ENCODE peak calls at places on chromosomes 5 and 9, in five cellular contexts. One of them, this sample, is unnamed.

GRCh38 chr5:37771731-37772130 is 68.1 kb downstream of the GDNF start:
- DNase-seq in CD8-positive, alpha-beta T cell: no peak
- DNase-seq in ovary: no peak
- DNase-seq in CD4-positive, CD25-positive, alpha-beta regulatory T cell: no peak
- DNase-seq in hepatocyte: no peak
- DNase-seq in this sample: no peak

GRCh38 chr5:127849436-127849835 is 146.2 kb downstream of the CCDC192 start:
- DNase-seq in hepatocyte: no peak
- DNase-seq in CD8-positive, alpha-beta T cell: no peak
- DNase-seq in CD4-positive, CD25-positive, alpha-beta regulatory T cell: no peak
- DNase-seq in ovary: no peak
- DNase-seq in this sample: no peak

GRCh38 chr9:127360205-127360604 is 36.8 kb upstream of the SLC2A8 start:
- DNase-seq in ovary: no peak
- DNase-seq in CD4-positive, CD25-positive, alpha-beta regulatory T cell: no peak
- DNase-seq in hepatocyte: no peak
- DNase-seq in CD8-positive, alpha-beta T cell: no peak
- DNase-seq in this sample: no peak

GRCh38 chr9:71672573-71672972 is 95.7 kb downstream of the CEMIP2 start:
- DNase-seq in ovary: no peak
- DNase-seq in CD4-positive, CD25-positive, alpha-beta regulatory T cell: no peak
- DNase-seq in CD8-positive, alpha-beta T cell: no peak
- DNase-seq in hepatocyte: no peak
- DNase-seq in this sample: no peak

GRCh38 chr5:93894471-93895354 is 153.3 kb upstream of the POU5F2 start:
- DNase-seq in hepatocyte: peak; percentile 6
- DNase-seq in CD4-positive, CD25-positive, alpha-beta regulatory T cell: no peak
- DNase-seq in CD8-positive, alpha-beta T cell: no peak
- DNase-seq in ovary: no peak
- DNase-seq in this sample: peak; percentile 78

GRCh38 chr5:110840347-110840960 is 101.6 kb downstream of the SLC25A46 start:
- DNase-seq in CD8-positive, alpha-beta T cell: no peak
- DNase-seq in CD4-positive, CD25-positive, alpha-beta regulatory T cell: no peak
- DNase-seq in hepatocyte: no peak
- DNase-seq in ovary: no peak
- DNase-seq in this sample: no peak

GRCh38 chr5:73668422-73669116 is 42.6 kb downstream of the ARHGEF28 start:
- DNase-seq in CD8-positive, alpha-beta T cell: no peak
- DNase-seq in ovary: no peak
- DNase-seq in hepatocyte: no peak
- DNase-seq in CD4-positive, CD25-positive, alpha-beta regulatory T cell: no peak
- DNase-seq in this sample: no peak

GRCh38 chr9:90578116-90578815 is 64.4 kb downstream of the DIRAS2 start:
- DNase-seq in hepatocyte: no peak
- DNase-seq in ovary: no peak
- DNase-seq in CD8-positive, alpha-beta T cell: no peak
- DNase-seq in CD4-positive, CD25-positive, alpha-beta regulatory T cell: no peak
- DNase-seq in this sample: no peak

GRCh38 chr5:71892641-71893340 is 173.7 kb downstream of the CARTPT start:
- DNase-seq in CD8-positive, alpha-beta T cell: no peak
- DNase-seq in ovary: no peak
- DNase-seq in CD4-positive, CD25-positive, alpha-beta regulatory T cell: no peak
- DNase-seq in hepatocyte: no peak
- DNase-seq in this sample: no peak

GRCh38 chr5:53397845-53398244 is 82.6 kb upstream of the FST start:
- DNase-seq in CD4-positive, CD25-positive, alpha-beta regulatory T cell: no peak
- DNase-seq in hepatocyte: no peak
- DNase-seq in CD8-positive, alpha-beta T cell: no peak
- DNase-seq in ovary: no peak
- DNase-seq in this sample: no peak

GRCh38 chr5:45532826-45533624 is 163.2 kb downstream of the HCN1 start:
- DNase-seq in ovary: no peak
- DNase-seq in CD4-positive, CD25-positive, alpha-beta regulatory T cell: no peak
- DNase-seq in CD8-positive, alpha-beta T cell: no peak
- DNase-seq in hepatocyte: no peak
- DNase-seq in this sample: no peak

GRCh38 chr5:160555836-160556660 is 134.4 kb downstream of the PTTG1 start:
- DNase-seq in CD8-positive, alpha-beta T cell: no peak
- DNase-seq in hepatocyte: no peak
- DNase-seq in ovary: no peak
- DNase-seq in CD4-positive, CD25-positive, alpha-beta regulatory T cell: no peak
- DNase-seq in this sample: no peak

GRCh38 chr5:10744681-10745080 is 16.4 kb downstream of the DAP start:
- DNase-seq in CD4-positive, CD25-positive, alpha-beta regulatory T cell: no peak
- DNase-seq in ovary: no peak
- DNase-seq in CD8-positive, alpha-beta T cell: no peak
- DNase-seq in hepatocyte: no peak
- DNase-seq in this sample: no peak

GRCh38 chr5:32298056-32298420 is 14.7 kb downstream of the MTMR12 start:
- DNase-seq in CD4-positive, CD25-positive, alpha-beta regulatory T cell: no peak
- DNase-seq in ovary: no peak
- DNase-seq in hepatocyte: no peak
- DNase-seq in CD8-positive, alpha-beta T cell: no peak
- DNase-seq in this sample: no peak

GRCh38 chr5:66498791-66499207 is 97.4 kb upstream of the MAST4 start:
- DNase-seq in hepatocyte: peak; percentile 12
- DNase-seq in CD8-positive, alpha-beta T cell: no peak
- DNase-seq in CD4-positive, CD25-positive, alpha-beta regulatory T cell: no peak
- DNase-seq in ovary: no peak
- DNase-seq in this sample: peak; percentile 13

GRCh38 chr9:109600142-109600541 is 102.0 kb upstream of the PTPN3 start:
- DNase-seq in hepatocyte: peak; percentile 13
- DNase-seq in CD4-positive, CD25-positive, alpha-beta regulatory T cell: no peak
- DNase-seq in ovary: no peak
- DNase-seq in CD8-positive, alpha-beta T cell: no peak
- DNase-seq in this sample: no peak

GRCh38 chr5:157778121-157778805 is 34.8 kb downstream of the LSM11 start:
- DNase-seq in CD8-positive, alpha-beta T cell: no peak
- DNase-seq in ovary: no peak
- DNase-seq in CD4-positive, CD25-positive, alpha-beta regulatory T cell: no peak
- DNase-seq in hepatocyte: peak; percentile 19
- DNase-seq in this sample: no peak

GRCh38 chr5:80151890-80152289 is 104.0 kb downstream of the SERINC5 start:
- DNase-seq in CD4-positive, CD25-positive, alpha-beta regulatory T cell: no peak
- DNase-seq in CD8-positive, alpha-beta T cell: peak; percentile 47
- DNase-seq in hepatocyte: no peak
- DNase-seq in ovary: no peak
- DNase-seq in this sample: no peak

GRCh38 chr5:93800988-93801811 is 59.8 kb upstream of the POU5F2 start:
- DNase-seq in CD8-positive, alpha-beta T cell: no peak
- DNase-seq in CD4-positive, CD25-positive, alpha-beta regulatory T cell: no peak
- DNase-seq in hepatocyte: peak; percentile 64
- DNase-seq in ovary: no peak
- DNase-seq in this sample: peak; percentile 45

GRCh38 chr5:110288766-110289165 is 437.7 kb downstream of the TMEM232 start:
- DNase-seq in hepatocyte: peak; percentile 36
- DNase-seq in CD8-positive, alpha-beta T cell: no peak
- DNase-seq in CD4-positive, CD25-positive, alpha-beta regulatory T cell: no peak
- DNase-seq in ovary: no peak
- DNase-seq in this sample: no peak

GRCh38 chr9:96686638-96687335 is 31.7 kb upstream of the PRXL2C start:
- DNase-seq in CD4-positive, CD25-positive, alpha-beta regulatory T cell: peak; percentile 67
- DNase-seq in CD8-positive, alpha-beta T cell: peak; percentile 85
- DNase-seq in hepatocyte: peak; percentile 77
- DNase-seq in ovary: peak; percentile 69
- DNase-seq in this sample: no peak

GRCh38 chr5:149485655-149486615 is 65.3 kb downstream of the CSNK1A1 start:
- DNase-seq in CD4-positive, CD25-positive, alpha-beta regulatory T cell: no peak
- DNase-seq in ovary: peak; percentile 80
- DNase-seq in hepatocyte: peak; percentile 90
- DNase-seq in CD8-positive, alpha-beta T cell: no peak
- DNase-seq in this sample: no peak

GRCh38 chr5:56814361-56814962 is 887 bp upstream of the MAP3K1 start:
- DNase-seq in hepatocyte: peak; percentile 28
- DNase-seq in CD4-positive, CD25-positive, alpha-beta regulatory T cell: peak; percentile 36
- DNase-seq in CD8-positive, alpha-beta T cell: peak; percentile 69
- DNase-seq in ovary: peak; percentile 19
- DNase-seq in this sample: peak; percentile 33

GRCh38 chr5:76544268-76544926 is 78.8 kb downstream of the F2RL2 start:
- DNase-seq in hepatocyte: peak; percentile 78
- DNase-seq in ovary: no peak
- DNase-seq in CD8-positive, alpha-beta T cell: peak; percentile 65
- DNase-seq in CD4-positive, CD25-positive, alpha-beta regulatory T cell: peak; percentile 45
- DNase-seq in this sample: peak; percentile 31

GRCh38 chr9:120434532-120434931 is 145.4 kb downstream of the CDK5RAP2 start:
- DNase-seq in ovary: peak; percentile 68
- DNase-seq in hepatocyte: peak; percentile 50
- DNase-seq in CD8-positive, alpha-beta T cell: no peak
- DNase-seq in CD4-positive, CD25-positive, alpha-beta regulatory T cell: no peak
- DNase-seq in this sample: no peak

GRCh38 chr9:27165670-27166069 is 56.6 kb downstream of the TEK start:
- DNase-seq in CD8-positive, alpha-beta T cell: no peak
- DNase-seq in ovary: no peak
- DNase-seq in hepatocyte: peak; percentile 12
- DNase-seq in CD4-positive, CD25-positive, alpha-beta regulatory T cell: no peak
- DNase-seq in this sample: peak; percentile 21

DNA sequence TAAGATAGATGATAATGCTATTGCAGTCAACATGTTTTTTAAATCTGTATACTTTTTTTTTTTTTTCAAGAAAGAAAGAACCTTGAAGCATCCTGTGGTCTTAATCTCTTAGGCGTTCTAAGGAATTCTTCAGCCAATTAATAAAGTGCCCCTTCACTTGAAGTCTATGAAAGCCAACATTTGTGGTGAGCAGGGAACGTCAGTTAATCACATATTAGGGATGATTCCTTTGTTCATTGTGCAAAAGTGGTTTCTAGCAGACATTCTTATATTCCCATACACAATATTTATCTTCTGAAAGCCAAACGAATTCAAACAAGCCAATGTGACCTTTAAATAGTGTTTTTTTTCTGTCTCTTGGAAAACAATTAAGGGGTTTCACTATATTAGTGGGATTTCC is 40.2 kb downstream of the TMEM167A start:
- DNase-seq in hepatocyte: no peak
- DNase-seq in CD4-positive, CD25-positive, alpha-beta regulatory T cell: no peak
- DNase-seq in CD8-positive, alpha-beta T cell: no peak
- DNase-seq in ovary: no peak
- DNase-seq in this sample: no peak
- H3K4me1 ChIP-seq in hepatocyte: peaks cover 8% of the 10 kb centered on the region
- H3K4me1 ChIP-seq in CD4-positive, CD25-positive, alpha-beta regulatory T cell: no peaks in the 10 kb centered on the region
- H3K4me1 ChIP-seq in CD8-positive, alpha-beta T cell: no peaks in the 10 kb centered on the region
- H3K4me1 ChIP-seq in ovary: no peaks in the 10 kb centered on the region
- H3K4me1 ChIP-seq in this sample: no peaks in the 10 kb centered on the region

GRCh38 chr5:141413540-141414069 is 818 bp downstream of the PCDHGA10 start:
- DNase-seq in ovary: no peak
- DNase-seq in CD8-positive, alpha-beta T cell: no peak
- DNase-seq in hepatocyte: no peak
- DNase-seq in CD4-positive, CD25-positive, alpha-beta regulatory T cell: no peak
- DNase-seq in this sample: peak; percentile 4

GRCh38 chr5:141412853-141413539 is at the start of gene PCDHGA10:
- DNase-seq in ovary: no peak
- DNase-seq in hepatocyte: peak; percentile 74
- DNase-seq in CD8-positive, alpha-beta T cell: no peak
- DNase-seq in CD4-positive, CD25-positive, alpha-beta regulatory T cell: no peak
- DNase-seq in this sample: peak; percentile 66

GRCh38 chr5:141409598-141410306 is 1.9 kb downstream of the PCDHGB6 start:
- DNase-seq in CD4-positive, CD25-positive, alpha-beta regulatory T cell: no peak
- DNase-seq in hepatocyte: no peak
- DNase-seq in CD8-positive, alpha-beta T cell: no peak
- DNase-seq in ovary: no peak
- DNase-seq in this sample: no peak

GRCh38 chr5:141411575-141411974 is 1.2 kb upstream of the PCDHGA10 start:
- DNase-seq in ovary: no peak
- DNase-seq in hepatocyte: no peak
- DNase-seq in CD4-positive, CD25-positive, alpha-beta regulatory T cell: no peak
- DNase-seq in CD8-positive, alpha-beta T cell: no peak
- DNase-seq in this sample: no peak
- H3K9me3 ChIP-seq in ovary: peaks cover 53% of the 10 kb centered on the region
- H3K9me3 ChIP-seq in hepatocyte: peaks cover 43% of the 10 kb centered on the region
- H3K9me3 ChIP-seq in CD4-positive, CD25-positive, alpha-beta regulatory T cell: peaks cover 17% of the 10 kb centered on the region
- H3K9me3 ChIP-seq in CD8-positive, alpha-beta T cell: no peaks in the 10 kb centered on the region
- H3K9me3 ChIP-seq in this sample: peaks cover 5% of the 10 kb centered on the region

DNA sequence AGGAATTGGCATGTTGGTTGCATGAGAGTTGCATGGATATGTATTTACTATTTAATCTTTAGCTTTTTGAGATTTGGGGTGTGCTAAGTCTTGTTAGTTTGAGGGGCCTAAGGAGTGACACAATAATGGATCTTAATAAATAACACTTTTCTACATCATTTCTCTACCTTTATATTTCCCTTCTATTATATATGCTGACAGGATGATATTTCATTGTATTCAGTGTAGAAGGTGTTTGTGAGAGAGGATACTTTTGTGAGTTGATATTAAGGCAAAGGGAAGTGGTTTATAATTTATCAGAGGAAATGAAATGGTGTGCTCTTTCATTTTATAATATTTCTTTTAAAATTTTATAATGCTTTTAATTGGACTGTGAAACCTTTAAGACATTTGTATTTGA is 55.0 kb downstream of the PIK3R1 start:
- DNase-seq in CD8-positive, alpha-beta T cell: no peak
- DNase-seq in ovary: no peak
- DNase-seq in hepatocyte: no peak
- DNase-seq in CD4-positive, CD25-positive, alpha-beta regulatory T cell: no peak
- DNase-seq in this sample: no peak
- H3K4me1 ChIP-seq in CD8-positive, alpha-beta T cell: peaks cover 73% of the 10 kb centered on the region
- H3K4me1 ChIP-seq in ovary: peaks cover 9% of the 10 kb centered on the region
- H3K4me1 ChIP-seq in hepatocyte: peaks cover 41% of the 10 kb centered on the region
- H3K4me1 ChIP-seq in CD4-positive, CD25-positive, alpha-beta regulatory T cell: peaks cover 98% of the 10 kb centered on the region
- H3K4me1 ChIP-seq in this sample: no peaks in the 10 kb centered on the region

DNA sequence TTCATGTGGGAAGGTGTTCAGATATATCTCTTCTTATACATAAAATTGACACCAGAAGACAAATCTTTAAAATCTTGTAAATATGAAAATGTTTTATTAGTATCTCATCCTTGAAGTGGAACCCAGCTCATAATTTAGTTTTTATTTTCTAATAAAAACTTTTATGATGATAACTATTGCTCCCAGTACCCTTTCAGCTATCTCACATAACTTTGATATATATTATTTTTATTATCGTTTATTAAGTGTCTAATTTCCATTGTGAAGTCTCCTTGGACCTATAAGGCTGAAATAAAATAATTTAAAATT is 16.0 kb downstream of the PCDHB15 start:
- DNase-seq in ovary: no peak
- DNase-seq in hepatocyte: no peak
- DNase-seq in CD4-positive, CD25-positive, alpha-beta regulatory T cell: no peak
- DNase-seq in CD8-positive, alpha-beta T cell: no peak
- DNase-seq in this sample: no peak
- H3K9me3 ChIP-seq in ovary: peaks cover 46% of the 10 kb centered on the region
- H3K9me3 ChIP-seq in hepatocyte: peaks cover 72% of the 10 kb centered on the region
- H3K9me3 ChIP-seq in CD4-positive, CD25-positive, alpha-beta regulatory T cell: peaks cover 83% of the 10 kb centered on the region
- H3K9me3 ChIP-seq in CD8-positive, alpha-beta T cell: peaks cover 40% of the 10 kb centered on the region
- H3K9me3 ChIP-seq in this sample: peaks cover 17% of the 10 kb centered on the region

GRCh38 chr9:36116593-36116992 is 19.9 kb upstream of the GLIPR2 start:
- DNase-seq in CD4-positive, CD25-positive, alpha-beta regulatory T cell: no peak
- DNase-seq in CD8-positive, alpha-beta T cell: no peak
- DNase-seq in ovary: no peak
- DNase-seq in hepatocyte: no peak
- DNase-seq in this sample: no peak

GRCh38 chr9:36119476-36119875 is 17.1 kb upstream of the GLIPR2 start:
- DNase-seq in CD4-positive, CD25-positive, alpha-beta regulatory T cell: no peak
- DNase-seq in hepatocyte: no peak
- DNase-seq in CD8-positive, alpha-beta T cell: no peak
- DNase-seq in ovary: no peak
- DNase-seq in this sample: no peak

GRCh38 chr9:36120705-36121104 is 15.8 kb upstream of the GLIPR2 start:
- DNase-seq in CD4-positive, CD25-positive, alpha-beta regulatory T cell: no peak
- DNase-seq in CD8-positive, alpha-beta T cell: no peak
- DNase-seq in ovary: no peak
- DNase-seq in hepatocyte: no peak
- DNase-seq in this sample: no peak

GRCh38 chr9:36118706-36119105 is 17.8 kb upstream of the GLIPR2 start:
- DNase-seq in CD8-positive, alpha-beta T cell: no peak
- DNase-seq in hepatocyte: no peak
- DNase-seq in ovary: no peak
- DNase-seq in CD4-positive, CD25-positive, alpha-beta regulatory T cell: no peak
- DNase-seq in this sample: no peak

GRCh38 chr9:36118201-36118600 is 18.3 kb upstream of the GLIPR2 start:
- DNase-seq in ovary: no peak
- DNase-seq in CD8-positive, alpha-beta T cell: no peak
- DNase-seq in hepatocyte: no peak
- DNase-seq in CD4-positive, CD25-positive, alpha-beta regulatory T cell: no peak
- DNase-seq in this sample: no peak
- H3K4me1 ChIP-seq in ovary: no peaks in the 10 kb centered on the region
- H3K4me1 ChIP-seq in CD8-positive, alpha-beta T cell: no peaks in the 10 kb centered on the region
- H3K4me1 ChIP-seq in hepatocyte: no peaks in the 10 kb centered on the region
- H3K4me1 ChIP-seq in CD4-positive, CD25-positive, alpha-beta regulatory T cell: no peaks in the 10 kb centered on the region
- H3K4me1 ChIP-seq in this sample: no peaks in the 10 kb centered on the region

This sample was measured in HAP-1.